ENCODE peak calls at places on chromosomes 13 and 19, in four cellular contexts. Z, N, W and J are unnamed samples.

GRCh38 chr19:36245210-36246005 is 30.5 kb downstream of the ZNF146 start:
- DNase-seq in Z (no peak), N (peak), W (no peak), J (no peak)

GRCh38 chr19:32674153-32674958 is 624 bp downstream of the ANKRD27 start:
- DNase-seq in Z (no peak), W (no peak), N (no peak), J (no peak)

GRCh38 chr13:29756506-29756905 is 93.9 kb downstream of the UBL3 start:
- DNase-seq in N (peak), Z (no peak), W (peak), J (no peak)

GRCh38 chr19:38792250-38793111 is 3.5 kb downstream of the LGALS7B start:
- DNase-seq in N (peak), Z (no peak), W (no peak), J (no peak)

GRCh38 chr19:6652214-6653094 is 17.5 kb downstream of the TNFSF14 start:
- DNase-seq in Z (no peak), W (no peak), N (no peak), J (no peak)

GRCh38 chr19:42185281-42185680 is 32.2 kb downstream of the DEDD2 start:
- DNase-seq in W (no peak), N (peak), Z (no peak), J (no peak)

GRCh38 chr13:95128045-95128643 is 173.1 kb downstream of the ABCC4 start:
- DNase-seq in W (no peak), Z (peak), N (no peak), J (peak)

GRCh38 chr19:35270381-35270811 is 1.6 kb downstream of the USF2 start:
- DNase-seq in Z (no peak), N (no peak), W (no peak), J (no peak)